ENCODE peak calls at places on chromosomes 16 and 17, in eight cellular contexts. One of them, this sample, is unnamed.

GRCh38 chr17:35734396-35734795 is 3.0 kb downstream of the RASL10B start:
- DNase-seq in fibroblast of the aortic adventitia: no peak
- DNase-seq in activated T-helper 1 cell treated with anti-CD3 and anti-CD28 coated beads, Interleukin-12 subunit alpha, Interleukin-12 subunit beta, Interleukin-2, Interleukin-4 antibody, amounts not matched to agents 30 ng/mL and 10 ng/mL and 1 ng/mL, durations not matched to agents 14 hours and 24 hours and 36 hours: no peak
- DNase-seq in dorsolateral prefrontal cortex: peak
- DNase-seq in A549: no peak
- DNase-seq in heart right ventricle: no peak
- DNase-seq in activated CD8-positive, alpha-beta T cell treated with anti-CD3 and anti-CD28 coated beads for 36 hours: no peak
- DNase-seq in renal cortical epithelial cell: no peak
- DNase-seq in this sample: no peak

GRCh38 chr16:68235882-68236803 is at the start of gene ESRP2:
- DNase-seq in A549: no peak
- DNase-seq in fibroblast of the aortic adventitia: no peak
- DNase-seq in dorsolateral prefrontal cortex: peak
- DNase-seq in activated T-helper 1 cell treated with anti-CD3 and anti-CD28 coated beads, Interleukin-12 subunit alpha, Interleukin-12 subunit beta, Interleukin-2, Interleukin-4 antibody, amounts not matched to agents 30 ng/mL and 10 ng/mL and 1 ng/mL, durations not matched to agents 14 hours and 24 hours and 36 hours: no peak
- DNase-seq in activated CD8-positive, alpha-beta T cell treated with anti-CD3 and anti-CD28 coated beads for 36 hours: peak
- DNase-seq in heart right ventricle: no peak
- DNase-seq in renal cortical epithelial cell: peak
- DNase-seq in this sample: no peak

GRCh38 chr17:81954131-81955057 is 6.6 kb downstream of the NOTUM start:
- DNase-seq in A549: no peak
- DNase-seq in dorsolateral prefrontal cortex: no peak
- DNase-seq in activated CD8-positive, alpha-beta T cell treated with anti-CD3 and anti-CD28 coated beads for 36 hours: no peak
- DNase-seq in renal cortical epithelial cell: no peak
- DNase-seq in activated T-helper 1 cell treated with anti-CD3 and anti-CD28 coated beads, Interleukin-12 subunit alpha, Interleukin-12 subunit beta, Interleukin-2, Interleukin-4 antibody, amounts not matched to agents 30 ng/mL and 10 ng/mL and 1 ng/mL, durations not matched to agents 14 hours and 24 hours and 36 hours: no peak
- DNase-seq in heart right ventricle: no peak
- DNase-seq in fibroblast of the aortic adventitia: no peak
- DNase-seq in this sample: no peak

GRCh38 chr17:29076722-29077121 is 33.8 kb downstream of the PIPOX start:
- DNase-seq in dorsolateral prefrontal cortex: peak
- DNase-seq in fibroblast of the aortic adventitia: no peak
- DNase-seq in renal cortical epithelial cell: peak
- DNase-seq in A549: no peak
- DNase-seq in heart right ventricle: no peak
- DNase-seq in activated T-helper 1 cell treated with anti-CD3 and anti-CD28 coated beads, Interleukin-12 subunit alpha, Interleukin-12 subunit beta, Interleukin-2, Interleukin-4 antibody, amounts not matched to agents 30 ng/mL and 10 ng/mL and 1 ng/mL, durations not matched to agents 14 hours and 24 hours and 36 hours: no peak
- DNase-seq in activated CD8-positive, alpha-beta T cell treated with anti-CD3 and anti-CD28 coated beads for 36 hours: no peak
- DNase-seq in this sample: no peak

GRCh38 chr16:67157892-67158635 is 1.6 kb downstream of the TRADD start:
- DNase-seq in fibroblast of the aortic adventitia: no peak
- DNase-seq in heart right ventricle: no peak
- DNase-seq in activated CD8-positive, alpha-beta T cell treated with anti-CD3 and anti-CD28 coated beads for 36 hours: peak
- DNase-seq in A549: no peak
- DNase-seq in dorsolateral prefrontal cortex: no peak
- DNase-seq in renal cortical epithelial cell: no peak
- DNase-seq in activated T-helper 1 cell treated with anti-CD3 and anti-CD28 coated beads, Interleukin-12 subunit alpha, Interleukin-12 subunit beta, Interleukin-2, Interleukin-4 antibody, amounts not matched to agents 30 ng/mL and 10 ng/mL and 1 ng/mL, durations not matched to agents 14 hours and 24 hours and 36 hours: no peak
- DNase-seq in this sample: no peak

GRCh38 chr16:50496990-50497389 is 51.2 kb upstream of the NKD1 start:
- DNase-seq in A549: no peak
- DNase-seq in fibroblast of the aortic adventitia: no peak
- DNase-seq in renal cortical epithelial cell: no peak
- DNase-seq in heart right ventricle: no peak
- DNase-seq in activated CD8-positive, alpha-beta T cell treated with anti-CD3 and anti-CD28 coated beads for 36 hours: no peak
- DNase-seq in activated T-helper 1 cell treated with anti-CD3 and anti-CD28 coated beads, Interleukin-12 subunit alpha, Interleukin-12 subunit beta, Interleukin-2, Interleukin-4 antibody, amounts not matched to agents 30 ng/mL and 10 ng/mL and 1 ng/mL, durations not matched to agents 14 hours and 24 hours and 36 hours: no peak
- DNase-seq in dorsolateral prefrontal cortex: no peak
- DNase-seq in this sample: no peak

GRCh38 chr17:78883090-78883532 is 19.9 kb downstream of the CEP295NL start:
- DNase-seq in A549: peak
- DNase-seq in activated CD8-positive, alpha-beta T cell treated with anti-CD3 and anti-CD28 coated beads for 36 hours: peak
- DNase-seq in activated T-helper 1 cell treated with anti-CD3 and anti-CD28 coated beads, Interleukin-12 subunit alpha, Interleukin-12 subunit beta, Interleukin-2, Interleukin-4 antibody, amounts not matched to agents 30 ng/mL and 10 ng/mL and 1 ng/mL, durations not matched to agents 14 hours and 24 hours and 36 hours: no peak
- DNase-seq in heart right ventricle: peak
- DNase-seq in fibroblast of the aortic adventitia: peak
- DNase-seq in dorsolateral prefrontal cortex: peak
- DNase-seq in renal cortical epithelial cell: peak
- DNase-seq in this sample: no peak

GRCh38 chr17:10197721-10198508 is 491 bp downstream of the GAS7 start:
- DNase-seq in renal cortical epithelial cell: no peak
- DNase-seq in heart right ventricle: peak
- DNase-seq in activated CD8-positive, alpha-beta T cell treated with anti-CD3 and anti-CD28 coated beads for 36 hours: peak
- DNase-seq in dorsolateral prefrontal cortex: no peak
- DNase-seq in fibroblast of the aortic adventitia: no peak
- DNase-seq in A549: no peak
- DNase-seq in activated T-helper 1 cell treated with anti-CD3 and anti-CD28 coated beads, Interleukin-12 subunit alpha, Interleukin-12 subunit beta, Interleukin-2, Interleukin-4 antibody, amounts not matched to agents 30 ng/mL and 10 ng/mL and 1 ng/mL, durations not matched to agents 14 hours and 24 hours and 36 hours: no peak
- DNase-seq in this sample: no peak

GRCh38 chr16:83901101-83901500 is 2.2 kb downstream of the MLYCD start:
- DNase-seq in renal cortical epithelial cell: peak
- DNase-seq in fibroblast of the aortic adventitia: no peak
- DNase-seq in activated CD8-positive, alpha-beta T cell treated with anti-CD3 and anti-CD28 coated beads for 36 hours: no peak
- DNase-seq in A549: no peak
- DNase-seq in dorsolateral prefrontal cortex: no peak
- DNase-seq in heart right ventricle: no peak
- DNase-seq in activated T-helper 1 cell treated with anti-CD3 and anti-CD28 coated beads, Interleukin-12 subunit alpha, Interleukin-12 subunit beta, Interleukin-2, Interleukin-4 antibody, amounts not matched to agents 30 ng/mL and 10 ng/mL and 1 ng/mL, durations not matched to agents 14 hours and 24 hours and 36 hours: no peak
- DNase-seq in this sample: no peak

GRCh38 chr17:56638536-56639177 is 45.2 kb downstream of the NOG start:
- DNase-seq in activated T-helper 1 cell treated with anti-CD3 and anti-CD28 coated beads, Interleukin-12 subunit alpha, Interleukin-12 subunit beta, Interleukin-2, Interleukin-4 antibody, amounts not matched to agents 30 ng/mL and 10 ng/mL and 1 ng/mL, durations not matched to agents 14 hours and 24 hours and 36 hours: no peak
- DNase-seq in fibroblast of the aortic adventitia: no peak
- DNase-seq in A549: no peak
- DNase-seq in renal cortical epithelial cell: no peak
- DNase-seq in activated CD8-positive, alpha-beta T cell treated with anti-CD3 and anti-CD28 coated beads for 36 hours: no peak
- DNase-seq in dorsolateral prefrontal cortex: no peak
- DNase-seq in heart right ventricle: no peak
- DNase-seq in this sample: peak

GRCh38 chr16:47519996-47520679 is 59.0 kb downstream of the PHKB start:
- DNase-seq in activated T-helper 1 cell treated with anti-CD3 and anti-CD28 coated beads, Interleukin-12 subunit alpha, Interleukin-12 subunit beta, Interleukin-2, Interleukin-4 antibody, amounts not matched to agents 30 ng/mL and 10 ng/mL and 1 ng/mL, durations not matched to agents 14 hours and 24 hours and 36 hours: no peak
- DNase-seq in renal cortical epithelial cell: no peak
- DNase-seq in heart right ventricle: no peak
- DNase-seq in fibroblast of the aortic adventitia: no peak
- DNase-seq in activated CD8-positive, alpha-beta T cell treated with anti-CD3 and anti-CD28 coated beads for 36 hours: no peak
- DNase-seq in A549: no peak
- DNase-seq in dorsolateral prefrontal cortex: no peak
- DNase-seq in this sample: no peak

GRCh38 chr17:62064029-62064790 is 868 bp downstream of the MED13 start:
- DNase-seq in renal cortical epithelial cell: peak
- DNase-seq in fibroblast of the aortic adventitia: peak
- DNase-seq in activated T-helper 1 cell treated with anti-CD3 and anti-CD28 coated beads, Interleukin-12 subunit alpha, Interleukin-12 subunit beta, Interleukin-2, Interleukin-4 antibody, amounts not matched to agents 30 ng/mL and 10 ng/mL and 1 ng/mL, durations not matched to agents 14 hours and 24 hours and 36 hours: no peak
- DNase-seq in heart right ventricle: no peak
- DNase-seq in A549: peak
- DNase-seq in dorsolateral prefrontal cortex: no peak
- DNase-seq in activated CD8-positive, alpha-beta T cell treated with anti-CD3 and anti-CD28 coated beads for 36 hours: no peak
- DNase-seq in this sample: peak

GRCh38 chr17:20159406-20160075 is 150.4 kb downstream of the SPECC1 start:
- DNase-seq in dorsolateral prefrontal cortex: no peak
- DNase-seq in renal cortical epithelial cell: peak
- DNase-seq in activated CD8-positive, alpha-beta T cell treated with anti-CD3 and anti-CD28 coated beads for 36 hours: no peak
- DNase-seq in heart right ventricle: no peak
- DNase-seq in A549: no peak
- DNase-seq in activated T-helper 1 cell treated with anti-CD3 and anti-CD28 coated beads, Interleukin-12 subunit alpha, Interleukin-12 subunit beta, Interleukin-2, Interleukin-4 antibody, amounts not matched to agents 30 ng/mL and 10 ng/mL and 1 ng/mL, durations not matched to agents 14 hours and 24 hours and 36 hours: no peak
- DNase-seq in fibroblast of the aortic adventitia: no peak
- DNase-seq in this sample: no peak

GRCh38 chr16:4787068-4787467 is 1.1 kb downstream of the SEPTIN12 start:
- DNase-seq in dorsolateral prefrontal cortex: no peak
- DNase-seq in activated CD8-positive, alpha-beta T cell treated with anti-CD3 and anti-CD28 coated beads for 36 hours: no peak
- DNase-seq in activated T-helper 1 cell treated with anti-CD3 and anti-CD28 coated beads, Interleukin-12 subunit alpha, Interleukin-12 subunit beta, Interleukin-2, Interleukin-4 antibody, amounts not matched to agents 30 ng/mL and 10 ng/mL and 1 ng/mL, durations not matched to agents 14 hours and 24 hours and 36 hours: no peak
- DNase-seq in fibroblast of the aortic adventitia: no peak
- DNase-seq in renal cortical epithelial cell: no peak
- DNase-seq in A549: no peak
- DNase-seq in heart right ventricle: no peak
- DNase-seq in this sample: no peak

GRCh38 chr16:50808929-50809538 is 67.1 kb downstream of the CYLD start:
- DNase-seq in fibroblast of the aortic adventitia: no peak
- DNase-seq in activated T-helper 1 cell treated with anti-CD3 and anti-CD28 coated beads, Interleukin-12 subunit alpha, Interleukin-12 subunit beta, Interleukin-2, Interleukin-4 antibody, amounts not matched to agents 30 ng/mL and 10 ng/mL and 1 ng/mL, durations not matched to agents 14 hours and 24 hours and 36 hours: no peak
- DNase-seq in A549: no peak
- DNase-seq in renal cortical epithelial cell: no peak
- DNase-seq in heart right ventricle: no peak
- DNase-seq in dorsolateral prefrontal cortex: no peak
- DNase-seq in activated CD8-positive, alpha-beta T cell treated with anti-CD3 and anti-CD28 coated beads for 36 hours: no peak
- DNase-seq in this sample: no peak

GRCh38 chr17:7577327-7578199 is 1.9 kb upstream of the CD68 start:
- DNase-seq in fibroblast of the aortic adventitia: no peak
- DNase-seq in dorsolateral prefrontal cortex: no peak
- DNase-seq in renal cortical epithelial cell: no peak
- DNase-seq in activated CD8-positive, alpha-beta T cell treated with anti-CD3 and anti-CD28 coated beads for 36 hours: no peak
- DNase-seq in activated T-helper 1 cell treated with anti-CD3 and anti-CD28 coated beads, Interleukin-12 subunit alpha, Interleukin-12 subunit beta, Interleukin-2, Interleukin-4 antibody, amounts not matched to agents 30 ng/mL and 10 ng/mL and 1 ng/mL, durations not matched to agents 14 hours and 24 hours and 36 hours: no peak
- DNase-seq in A549: no peak
- DNase-seq in heart right ventricle: no peak
- DNase-seq in this sample: no peak

GRCh38 chr16:73196670-73197069 is 148.7 kb upstream of the ZFHX3 start:
- DNase-seq in fibroblast of the aortic adventitia: peak
- DNase-seq in activated T-helper 1 cell treated with anti-CD3 and anti-CD28 coated beads, Interleukin-12 subunit alpha, Interleukin-12 subunit beta, Interleukin-2, Interleukin-4 antibody, amounts not matched to agents 30 ng/mL and 10 ng/mL and 1 ng/mL, durations not matched to agents 14 hours and 24 hours and 36 hours: no peak
- DNase-seq in activated CD8-positive, alpha-beta T cell treated with anti-CD3 and anti-CD28 coated beads for 36 hours: peak
- DNase-seq in dorsolateral prefrontal cortex: no peak
- DNase-seq in renal cortical epithelial cell: peak
- DNase-seq in A549: peak
- DNase-seq in heart right ventricle: peak
- DNase-seq in this sample: peak

GRCh38 chr17:55314061-55314783 is 49.5 kb downstream of the HLF start:
- DNase-seq in dorsolateral prefrontal cortex: no peak
- DNase-seq in A549: no peak
- DNase-seq in renal cortical epithelial cell: no peak
- DNase-seq in activated T-helper 1 cell treated with anti-CD3 and anti-CD28 coated beads, Interleukin-12 subunit alpha, Interleukin-12 subunit beta, Interleukin-2, Interleukin-4 antibody, amounts not matched to agents 30 ng/mL and 10 ng/mL and 1 ng/mL, durations not matched to agents 14 hours and 24 hours and 36 hours: no peak
- DNase-seq in fibroblast of the aortic adventitia: no peak
- DNase-seq in heart right ventricle: no peak
- DNase-seq in activated CD8-positive, alpha-beta T cell treated with anti-CD3 and anti-CD28 coated beads for 36 hours: no peak
- DNase-seq in this sample: no peak

GRCh38 chr17:57106836-57107497 is 21.9 kb downstream of the AKAP1 start:
- DNase-seq in activated CD8-positive, alpha-beta T cell treated with anti-CD3 and anti-CD28 coated beads for 36 hours: no peak
- DNase-seq in renal cortical epithelial cell: no peak
- DNase-seq in fibroblast of the aortic adventitia: no peak
- DNase-seq in A549: no peak
- DNase-seq in dorsolateral prefrontal cortex: no peak
- DNase-seq in activated T-helper 1 cell treated with anti-CD3 and anti-CD28 coated beads, Interleukin-12 subunit alpha, Interleukin-12 subunit beta, Interleukin-2, Interleukin-4 antibody, amounts not matched to agents 30 ng/mL and 10 ng/mL and 1 ng/mL, durations not matched to agents 14 hours and 24 hours and 36 hours: no peak
- DNase-seq in heart right ventricle: no peak
- DNase-seq in this sample: no peak

GRCh38 chr16:4465977-4466779 is 8.2 kb downstream of the NMRAL1 start:
- DNase-seq in activated CD8-positive, alpha-beta T cell treated with anti-CD3 and anti-CD28 coated beads for 36 hours: peak
- DNase-seq in renal cortical epithelial cell: no peak
- DNase-seq in heart right ventricle: peak
- DNase-seq in dorsolateral prefrontal cortex: no peak
- DNase-seq in activated T-helper 1 cell treated with anti-CD3 and anti-CD28 coated beads, Interleukin-12 subunit alpha, Interleukin-12 subunit beta, Interleukin-2, Interleukin-4 antibody, amounts not matched to agents 30 ng/mL and 10 ng/mL and 1 ng/mL, durations not matched to agents 14 hours and 24 hours and 36 hours: no peak
- DNase-seq in A549: no peak
- DNase-seq in fibroblast of the aortic adventitia: peak
- DNase-seq in this sample: no peak

GRCh38 chr16:6157806-6158205 is 1060.2 kb upstream of the EEF2KMT start:
- DNase-seq in A549: no peak
- DNase-seq in activated CD8-positive, alpha-beta T cell treated with anti-CD3 and anti-CD28 coated beads for 36 hours: no peak
- DNase-seq in heart right ventricle: no peak
- DNase-seq in dorsolateral prefrontal cortex: no peak
- DNase-seq in fibroblast of the aortic adventitia: no peak
- DNase-seq in activated T-helper 1 cell treated with anti-CD3 and anti-CD28 coated beads, Interleukin-12 subunit alpha, Interleukin-12 subunit beta, Interleukin-2, Interleukin-4 antibody, amounts not matched to agents 30 ng/mL and 10 ng/mL and 1 ng/mL, durations not matched to agents 14 hours and 24 hours and 36 hours: no peak
- DNase-seq in renal cortical epithelial cell: no peak
- DNase-seq in this sample: no peak

GRCh38 chr16:8740775-8741355 is 56.6 kb downstream of the TMEM186 start:
- DNase-seq in heart right ventricle: peak
- DNase-seq in dorsolateral prefrontal cortex: no peak
- DNase-seq in fibroblast of the aortic adventitia: no peak
- DNase-seq in renal cortical epithelial cell: no peak
- DNase-seq in A549: no peak
- DNase-seq in activated T-helper 1 cell treated with anti-CD3 and anti-CD28 coated beads, Interleukin-12 subunit alpha, Interleukin-12 subunit beta, Interleukin-2, Interleukin-4 antibody, amounts not matched to agents 30 ng/mL and 10 ng/mL and 1 ng/mL, durations not matched to agents 14 hours and 24 hours and 36 hours: no peak
- DNase-seq in activated CD8-positive, alpha-beta T cell treated with anti-CD3 and anti-CD28 coated beads for 36 hours: no peak
- DNase-seq in this sample: no peak

GRCh38 chr17:18093616-18094408 is 6.1 kb downstream of the DRG2 start:
- DNase-seq in fibroblast of the aortic adventitia: peak
- DNase-seq in activated T-helper 1 cell treated with anti-CD3 and anti-CD28 coated beads, Interleukin-12 subunit alpha, Interleukin-12 subunit beta, Interleukin-2, Interleukin-4 antibody, amounts not matched to agents 30 ng/mL and 10 ng/mL and 1 ng/mL, durations not matched to agents 14 hours and 24 hours and 36 hours: no peak
- DNase-seq in A549: peak
- DNase-seq in renal cortical epithelial cell: peak
- DNase-seq in dorsolateral prefrontal cortex: peak
- DNase-seq in heart right ventricle: peak
- DNase-seq in activated CD8-positive, alpha-beta T cell treated with anti-CD3 and anti-CD28 coated beads for 36 hours: peak
- DNase-seq in this sample: peak

GRCh38 chr16:52631711-52632110 is 84.8 kb upstream of the TOX3 start:
- DNase-seq in renal cortical epithelial cell: no peak
- DNase-seq in heart right ventricle: no peak
- DNase-seq in activated T-helper 1 cell treated with anti-CD3 and anti-CD28 coated beads, Interleukin-12 subunit alpha, Interleukin-12 subunit beta, Interleukin-2, Interleukin-4 antibody, amounts not matched to agents 30 ng/mL and 10 ng/mL and 1 ng/mL, durations not matched to agents 14 hours and 24 hours and 36 hours: no peak
- DNase-seq in dorsolateral prefrontal cortex: no peak
- DNase-seq in A549: no peak
- DNase-seq in activated CD8-positive, alpha-beta T cell treated with anti-CD3 and anti-CD28 coated beads for 36 hours: no peak
- DNase-seq in fibroblast of the aortic adventitia: no peak
- DNase-seq in this sample: no peak

GRCh38 chr17:46036491-46036890 is 37.4 kb downstream of the STH start:
- DNase-seq in fibroblast of the aortic adventitia: no peak
- DNase-seq in renal cortical epithelial cell: no peak
- DNase-seq in A549: no peak
- DNase-seq in dorsolateral prefrontal cortex: no peak
- DNase-seq in heart right ventricle: no peak
- DNase-seq in activated CD8-positive, alpha-beta T cell treated with anti-CD3 and anti-CD28 coated beads for 36 hours: no peak
- DNase-seq in activated T-helper 1 cell treated with anti-CD3 and anti-CD28 coated beads, Interleukin-12 subunit alpha, Interleukin-12 subunit beta, Interleukin-2, Interleukin-4 antibody, amounts not matched to agents 30 ng/mL and 10 ng/mL and 1 ng/mL, durations not matched to agents 14 hours and 24 hours and 36 hours: no peak
- DNase-seq in this sample: no peak

GRCh38 chr17:29251969-29252866 is 5.6 kb downstream of the CRYBA1 start:
- DNase-seq in fibroblast of the aortic adventitia: peak
- DNase-seq in renal cortical epithelial cell: peak
- DNase-seq in heart right ventricle: no peak
- DNase-seq in A549: peak
- DNase-seq in activated T-helper 1 cell treated with anti-CD3 and anti-CD28 coated beads, Interleukin-12 subunit alpha, Interleukin-12 subunit beta, Interleukin-2, Interleukin-4 antibody, amounts not matched to agents 30 ng/mL and 10 ng/mL and 1 ng/mL, durations not matched to agents 14 hours and 24 hours and 36 hours: no peak
- DNase-seq in activated CD8-positive, alpha-beta T cell treated with anti-CD3 and anti-CD28 coated beads for 36 hours: no peak
- DNase-seq in dorsolateral prefrontal cortex: no peak
- DNase-seq in this sample: peak

GRCh38 chr16:86893513-86893912 is 315.2 kb downstream of the FOXL1 start:
- DNase-seq in renal cortical epithelial cell: no peak
- DNase-seq in activated CD8-positive, alpha-beta T cell treated with anti-CD3 and anti-CD28 coated beads for 36 hours: no peak
- DNase-seq in fibroblast of the aortic adventitia: no peak
- DNase-seq in A549: no peak
- DNase-seq in heart right ventricle: no peak
- DNase-seq in activated T-helper 1 cell treated with anti-CD3 and anti-CD28 coated beads, Interleukin-12 subunit alpha, Interleukin-12 subunit beta, Interleukin-2, Interleukin-4 antibody, amounts not matched to agents 30 ng/mL and 10 ng/mL and 1 ng/mL, durations not matched to agents 14 hours and 24 hours and 36 hours: no peak
- DNase-seq in dorsolateral prefrontal cortex: no peak
- DNase-seq in this sample: no peak

GRCh38 chr17:30291571-30292489 is at the start of gene BLMH:
- DNase-seq in activated T-helper 1 cell treated with anti-CD3 and anti-CD28 coated beads, Interleukin-12 subunit alpha, Interleukin-12 subunit beta, Interleukin-2, Interleukin-4 antibody, amounts not matched to agents 30 ng/mL and 10 ng/mL and 1 ng/mL, durations not matched to agents 14 hours and 24 hours and 36 hours: peak
- DNase-seq in renal cortical epithelial cell: peak
- DNase-seq in dorsolateral prefrontal cortex: peak
- DNase-seq in heart right ventricle: peak
- DNase-seq in fibroblast of the aortic adventitia: peak
- DNase-seq in activated CD8-positive, alpha-beta T cell treated with anti-CD3 and anti-CD28 coated beads for 36 hours: peak
- DNase-seq in A549: peak
- DNase-seq in this sample: peak